ENCODE peak calls at places on chromosomes 3 and 15, in four cellular contexts. C is K562, W is IMR-90, Y is endothelial cell of umbilical vein. K is an unnamed sample.

GRCh38 chr3:185272051-185272450 is 18.2 kb upstream of the EHHADH start:
- DNase-seq in C (no peak), W (peak), Y (no peak), K (no peak)

GRCh38 chr3:72041531-72041930 is 256.6 kb upstream of the PROK2 start:
- DNase-seq in C (no peak), W (no peak), Y (no peak), K (no peak)

GRCh38 chr3:9976736-9977709 is 9.6 kb downstream of the EMC3 start:
- DNase-seq in C (peak), W (peak), Y (peak), K (no peak)

GRCh38 chr3:195453236-195453635 is 10.4 kb upstream of the ACAP2 start:
- DNase-seq in C (no peak), W (no peak), Y (no peak), K (no peak)

GRCh38 chr15:74901612-74902063 is 5.0 kb downstream of the FAM219B start:
- DNase-seq in C (peak), W (peak), Y (peak), K (no peak)

GRCh38 chr15:33215941-33216872 is 21.7 kb upstream of the FMN1 start:
- DNase-seq in C (peak), W (peak), Y (peak), K (no peak)

GRCh38 chr3:159775372-159775961 is 213.2 kb upstream of the IL12A start:
- DNase-seq in C (no peak), W (peak), Y (peak), K (no peak)

GRCh38 chr3:38227989-38228388 is 37.6 kb upstream of the SLC22A13 start:
- DNase-seq in C (no peak), W (peak), Y (peak), K (no peak)

GRCh38 chr15:71455107-71455506 is 339.8 kb downstream of the THSD4 start:
- DNase-seq in C (no peak), W (peak), Y (no peak), K (no peak)

GRCh38 chr3:30548605-30549004 is 57.8 kb upstream of the TGFBR2 start:
- DNase-seq in C (peak), W (no peak), Y (no peak), K (no peak)

GRCh38 chr15:44706401-44706800 is 4.7 kb downstream of the PATL2 start:
- DNase-seq in C (no peak), W (no peak), Y (no peak), K (no peak)

DNA sequence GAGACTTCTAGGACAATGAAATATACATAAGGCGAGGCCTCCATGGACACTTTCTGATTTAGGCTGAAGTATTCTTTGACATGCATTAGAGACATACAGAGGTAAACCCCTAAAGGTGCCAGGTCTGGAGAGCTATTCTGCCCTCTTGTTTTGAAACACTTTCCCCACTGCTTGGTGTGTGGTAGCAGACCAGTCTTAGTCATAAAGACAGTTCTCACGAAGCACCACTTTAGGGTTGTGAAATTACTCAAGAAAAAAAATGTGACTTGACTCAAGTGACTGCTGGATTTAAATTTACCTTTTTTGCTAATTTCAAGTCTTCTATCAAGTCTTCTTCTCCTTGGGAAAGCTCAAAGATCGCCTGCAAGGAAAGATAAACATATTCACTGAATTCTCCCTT is 48.5 kb downstream of the ARHGEF3 start:
- DNase-seq in C (no peak), W (peak), Y (no peak), K (peak)
- TF ChIP-seq FOS in C (no peak), W (no peak), Y (no peak), K (no peak)

DNA sequence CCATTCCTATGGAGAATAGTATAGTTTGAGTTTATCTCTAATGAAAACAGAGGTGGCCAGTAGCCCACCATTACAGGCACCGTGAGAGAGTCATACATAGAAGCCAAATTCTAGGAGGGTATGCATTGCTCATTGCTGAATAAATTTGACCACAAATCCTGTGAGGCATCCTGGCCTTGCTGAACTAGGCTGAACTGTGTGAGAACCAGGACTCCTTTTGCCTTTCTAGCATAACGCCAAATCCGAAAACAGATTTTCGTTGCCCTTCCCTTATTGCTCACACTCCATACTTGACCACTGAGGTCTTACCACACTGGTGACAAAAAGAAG is 50.4 kb downstream of the SLC2A2 start:
- DNase-seq in C (no peak), W (no peak), Y (no peak), K (no peak)
- TF ChIP-seq FOS in C (no peak), W (no peak), Y (no peak), K (no peak)

DNA sequence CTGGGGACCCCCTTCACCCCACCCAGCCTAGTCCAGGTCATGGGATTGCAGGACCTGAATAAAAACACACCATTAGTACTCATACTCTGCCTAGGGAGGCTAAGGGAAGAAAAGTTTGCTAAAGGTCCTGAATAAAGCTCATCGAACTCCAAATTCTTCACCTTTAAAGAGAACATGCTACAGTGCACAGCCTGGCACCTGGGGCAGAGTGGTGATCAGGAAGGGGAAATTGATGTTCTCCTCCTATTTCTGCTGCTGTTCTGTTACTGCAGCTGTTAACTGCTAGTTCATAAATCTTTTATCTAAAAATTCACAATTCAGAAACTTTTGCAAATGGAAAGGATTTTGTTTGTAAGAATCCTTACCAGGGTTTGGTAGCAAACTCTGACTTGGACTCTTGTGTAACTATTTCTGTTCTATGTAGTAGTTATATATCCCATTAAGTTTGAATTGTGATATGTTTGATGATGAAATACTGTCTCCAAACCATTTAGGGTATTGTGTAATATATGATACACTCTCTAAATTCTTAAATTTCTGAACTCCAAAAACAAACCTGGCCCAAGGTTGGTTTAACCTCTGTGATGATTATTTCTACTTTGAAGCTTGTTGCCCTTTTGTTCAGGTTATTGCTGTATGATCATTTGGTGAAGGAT is 27.9 kb downstream of the MCTP2 start:
- DNase-seq in C (no peak), W (peak), Y (no peak), K (no peak)
- TF ChIP-seq FOS in C (no peak), W (no peak), Y (no peak), K (no peak)

GRCh38 chr3:105836533-105836932 is 32.3 kb downstream of the CBLB start:
- DNase-seq in C (no peak), W (peak), Y (no peak), K (peak)
- TF ChIP-seq FOS in C (no peak), W (peak), Y (no peak), K (no peak)

DNA sequence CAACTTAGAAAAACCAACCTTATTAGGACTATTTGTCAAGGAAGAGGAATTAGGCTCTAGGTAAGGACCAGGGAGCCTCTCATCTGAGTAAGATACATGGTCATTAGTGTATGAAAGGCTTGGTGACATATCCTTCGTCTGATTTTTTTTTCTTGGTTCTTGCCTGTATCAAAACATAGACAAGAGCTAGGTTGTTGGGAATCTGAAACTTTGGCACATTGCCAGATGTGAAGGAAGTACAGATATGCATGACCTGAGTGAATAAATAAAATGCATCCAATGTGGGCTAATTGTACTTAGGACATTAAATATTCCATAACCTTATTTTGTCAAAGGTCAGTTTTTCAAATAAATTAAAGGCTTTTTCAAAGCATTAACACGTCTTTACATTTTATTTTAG is 151.8 kb downstream of the SYNPR start:
- DNase-seq in C (no peak), W (no peak), Y (no peak), K (no peak)
- TF ChIP-seq FOS in C (no peak), W (no peak), Y (no peak), K (no peak)

GRCh38 chr3:60754617-60755016 is 496.6 kb downstream of the FHIT start:
- DNase-seq in C (no peak), W (no peak), Y (no peak), K (no peak)
- TF ChIP-seq FOS in C (no peak), W (no peak), Y (no peak), K (no peak)

GRCh38 chr3:58004972-58005371 is 3.2 kb upstream of the FLNB start:
- DNase-seq in C (no peak), W (peak), Y (no peak), K (no peak)
- TF ChIP-seq FOS in C (no peak), W (peak), Y (peak), K (no peak)